ENCODE peak calls at places on chromosomes 7 and 10, in six cellular contexts. M is cardiac muscle cell; W is brain microvascular endothelial cell; Z is gastrocnemius medialis; U is CD8-positive, alpha-beta T cell; R is neural progenitor cell. B is an unnamed sample. For H3K27me3, the result is how much of the 10 kb centered on the place peaks cover.

GRCh38 chr7:3177271-3177670 is 123.8 kb upstream of the SDK1 start:
- DNase-seq in W (no peak), R (no peak), U (no peak), M (no peak), Z (no peak), B (no peak)

GRCh38 chr7:55177068-55177530 is 158.3 kb downstream of the EGFR start:
- DNase-seq in M (no peak), U (no peak), Z (peak), W (no peak), R (no peak), B (no peak)

GRCh38 chr10:84429926-84430520 is 101.6 kb downstream of the CCSER2 start:
- DNase-seq in R (peak), Z (peak), U (peak), W (peak), M (peak), B (no peak)

GRCh38 chr7:41976411-41976810 is 260.6 kb downstream of the GLI3 start:
- DNase-seq in M (no peak), U (no peak), W (no peak), Z (no peak), R (no peak), B (no peak)

GRCh38 chr10:31745612-31746376 is 182.8 kb downstream of the ARHGAP12 start:
- DNase-seq in M (no peak), R (no peak), U (peak), W (peak), Z (no peak), B (peak)

GRCh38 chr7:85068796-85069195 is 118.1 kb downstream of the SEMA3D start:
- DNase-seq in W (peak), Z (no peak), R (no peak), U (no peak), M (no peak), B (no peak)

GRCh38 chr7:70598976-70599375 is 533.0 kb upstream of the GALNT17 start:
- DNase-seq in U (no peak), Z (no peak), R (no peak), M (no peak), W (no peak), B (no peak)

GRCh38 chr7:157995815-157996214 is 591.8 kb downstream of the PTPRN2 start:
- DNase-seq in W (no peak), R (no peak), Z (no peak), U (no peak), M (no peak), B (no peak)

GRCh38 chr10:79320785-79321493 is 26.3 kb upstream of the PPIF start:
- DNase-seq in M (no peak), R (no peak), Z (no peak), W (peak), U (no peak), B (peak)

GRCh38 chr10:78149193-78149592 is 115.5 kb downstream of the RPS24 start:
- DNase-seq in U (no peak), W (no peak), R (no peak), Z (no peak), M (no peak), B (no peak)

GRCh38 chr7:148153611-148154010 is 437.0 kb upstream of the C7orf33 start:
- DNase-seq in M (peak), U (no peak), Z (no peak), R (no peak), W (no peak), B (no peak)

GRCh38 chr7:130154501-130155317 is 50.5 kb downstream of the TMEM209 start:
- DNase-seq in M (no peak), Z (peak), U (no peak), W (no peak), R (peak), B (no peak)

GRCh38 chr7:138907849-138908248 is 73.3 kb downstream of the KIAA1549 start:
- DNase-seq in W (no peak), U (no peak), M (no peak), R (no peak), Z (no peak), B (no peak)

GRCh38 chr7:120987280-120987679 is 1.2 kb upstream of the CPED1 start:
- DNase-seq in W (no peak), U (no peak), R (no peak), M (no peak), Z (no peak), B (no peak)

GRCh38 chr10:4267084-4267774 is 482.2 kb upstream of the KLF6 start:
- DNase-seq in M (peak), R (no peak), W (no peak), Z (no peak), U (no peak), B (no peak)

GRCh38 chr7:66727058-66727457 is 13.5 kb upstream of the RABGEF1 start:
- DNase-seq in R (no peak), M (no peak), W (no peak), U (no peak), Z (no peak), B (no peak)

GRCh38 chr10:123869015-123869414 is 22.6 kb downstream of the CPXM2 start:
- DNase-seq in U (no peak), Z (no peak), M (no peak), R (no peak), W (no peak), B (no peak)

GRCh38 chr7:107502797-107503196 is 32.9 kb downstream of the GPR22 start:
- DNase-seq in W (no peak), M (no peak), Z (no peak), R (no peak), U (no peak), B (no peak)

GRCh38 chr10:96400465-96400864 is 41.7 kb upstream of the OPALIN start:
- DNase-seq in U (no peak), W (no peak), M (no peak), R (no peak), Z (no peak), B (no peak)

GRCh38 chr7:74454059-74454947 is 597 bp downstream of the GTF2IRD1 start:
- DNase-seq in U (no peak), W (no peak), M (peak), Z (peak), R (peak), B (no peak)

GRCh38 chr10:121559321-121559720 is 38.9 kb downstream of the FGFR2 start:
- DNase-seq in W (no peak), U (no peak), R (peak), Z (no peak), M (peak), B (no peak)

GRCh38 chr7:128830231-128831177 is at the start of gene FLNC:
- DNase-seq in Z (peak), R (peak), W (peak), U (peak), M (peak), B (no peak)

GRCh38 chr7:127907638-127908040 is 123.6 kb downstream of the LRRC4 start:
- DNase-seq in W (peak), R (no peak), U (no peak), Z (no peak), M (no peak), B (no peak)

GRCh38 chr7:86930554-86931307 is 128.7 kb downstream of the ELAPOR2 start:
- DNase-seq in M (no peak), U (no peak), Z (no peak), R (no peak), W (no peak), B (no peak)

GRCh38 chr7:106621393-106622132 is 39.4 kb downstream of the CCDC71L start:
- DNase-seq in R (no peak), Z (no peak), U (no peak), M (no peak), W (no peak), B (no peak)

GRCh38 chr7:151011097-151011409 is 13.2 kb downstream of the ATG9B start:
- DNase-seq in W (no peak), U (no peak), M (peak), R (no peak), Z (no peak), B (no peak)

GRCh38 chr10:46995234-46995633 is 84.0 kb downstream of the PTPN20 start:
- DNase-seq in M (peak), U (no peak), R (peak), Z (no peak), W (no peak), B (no peak)

GRCh38 chr10:28214185-28214584 is 88.7 kb downstream of the MPP7 start:
- DNase-seq in Z (no peak), W (no peak), M (no peak), U (no peak), R (no peak), B (no peak)

DNA sequence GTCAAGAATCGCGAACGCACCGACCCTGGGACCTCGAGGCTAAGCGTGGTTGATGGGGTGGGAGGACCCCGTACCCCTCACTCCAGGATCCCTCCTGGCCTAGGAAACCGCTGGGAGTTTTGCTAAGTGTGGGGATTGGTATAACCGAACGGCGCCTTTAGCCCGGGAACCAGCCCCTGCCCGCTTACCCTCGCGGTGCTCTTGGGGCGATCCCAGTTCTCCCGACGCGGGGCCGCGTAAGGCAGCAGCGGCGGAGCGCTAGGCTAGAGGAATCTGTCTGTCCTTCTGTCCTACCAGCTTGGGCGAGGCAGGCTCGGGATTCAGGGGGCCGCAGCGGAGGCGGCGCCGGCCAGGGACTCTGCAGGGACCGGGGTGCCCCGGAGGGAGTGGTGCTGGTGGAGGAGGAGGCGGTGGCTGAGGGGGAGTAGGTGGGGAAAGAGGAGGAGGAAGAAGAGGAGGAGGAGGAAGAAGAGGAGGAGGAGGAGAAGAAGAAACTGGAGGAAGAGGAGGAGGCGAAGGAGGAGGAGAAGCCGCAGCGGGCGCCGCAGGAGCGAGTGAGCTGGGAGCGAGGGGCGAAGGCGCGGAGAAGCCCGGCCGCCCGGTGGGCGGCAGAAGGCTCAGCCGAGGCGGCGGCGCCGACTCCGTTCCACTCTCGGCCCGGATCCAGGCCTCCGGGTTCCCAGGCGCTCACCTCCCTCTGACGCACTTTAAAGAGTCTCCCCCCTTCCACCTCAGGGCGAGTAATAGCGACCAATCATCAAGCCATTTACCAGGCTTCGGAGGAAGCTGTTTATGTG is 439 bp upstream of the EMX2 start:
- DNase-seq in U (no peak), W (peak), R (peak), Z (peak), M (peak), B (peak)
- H3K4me3 ChIP-seq in U (no peak), W (peak), R (peak), Z (peak), M (peak), B (peak)

GRCh38 chr10:29637537-29637936 is 2.8 kb upstream of the SVIL start:
- DNase-seq in W (no peak), M (no peak), R (no peak), U (no peak), Z (no peak), B (no peak)

GRCh38 chr10:29634105-29634504 is 666 bp downstream of the SVIL start:
- DNase-seq in U (no peak), Z (no peak), W (no peak), M (no peak), R (no peak), B (no peak)

GRCh38 chr10:29636178-29636577 is 1.4 kb upstream of the SVIL start:
- DNase-seq in U (no peak), Z (no peak), M (no peak), W (peak), R (no peak), B (no peak)

GRCh38 chr10:29634764-29635625 is at the start of gene SVIL:
- DNase-seq in M (peak), R (peak), U (no peak), Z (peak), W (peak), B (no peak)

DNA sequence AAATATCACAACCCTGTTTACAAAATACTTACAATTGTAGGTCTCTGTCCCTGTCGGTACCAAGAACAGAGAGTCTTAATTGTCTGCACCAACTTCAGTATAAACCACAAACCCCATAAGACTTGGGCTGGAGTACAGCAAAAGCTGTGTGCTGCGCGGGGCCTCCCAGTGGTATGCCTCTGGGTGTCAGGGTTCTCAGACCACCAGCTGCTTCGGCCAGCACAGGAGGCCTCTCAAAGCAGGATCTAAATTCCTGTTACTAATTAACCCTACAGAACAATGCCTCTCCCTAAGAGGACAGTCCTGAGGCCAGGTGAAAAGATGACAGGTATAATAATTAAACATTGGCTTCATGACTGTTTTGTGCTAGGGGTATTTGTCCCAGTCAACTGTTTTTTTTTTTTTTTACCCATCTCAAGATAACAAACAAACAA is 957 bp upstream of the SVIL start:
- DNase-seq in R (peak), Z (no peak), W (peak), U (peak), M (peak), B (no peak)
- TF ChIP-seq CTCF in R (no peak), Z (no peak), W (no peak), U (no peak), M (peak), B (no peak)

DNA sequence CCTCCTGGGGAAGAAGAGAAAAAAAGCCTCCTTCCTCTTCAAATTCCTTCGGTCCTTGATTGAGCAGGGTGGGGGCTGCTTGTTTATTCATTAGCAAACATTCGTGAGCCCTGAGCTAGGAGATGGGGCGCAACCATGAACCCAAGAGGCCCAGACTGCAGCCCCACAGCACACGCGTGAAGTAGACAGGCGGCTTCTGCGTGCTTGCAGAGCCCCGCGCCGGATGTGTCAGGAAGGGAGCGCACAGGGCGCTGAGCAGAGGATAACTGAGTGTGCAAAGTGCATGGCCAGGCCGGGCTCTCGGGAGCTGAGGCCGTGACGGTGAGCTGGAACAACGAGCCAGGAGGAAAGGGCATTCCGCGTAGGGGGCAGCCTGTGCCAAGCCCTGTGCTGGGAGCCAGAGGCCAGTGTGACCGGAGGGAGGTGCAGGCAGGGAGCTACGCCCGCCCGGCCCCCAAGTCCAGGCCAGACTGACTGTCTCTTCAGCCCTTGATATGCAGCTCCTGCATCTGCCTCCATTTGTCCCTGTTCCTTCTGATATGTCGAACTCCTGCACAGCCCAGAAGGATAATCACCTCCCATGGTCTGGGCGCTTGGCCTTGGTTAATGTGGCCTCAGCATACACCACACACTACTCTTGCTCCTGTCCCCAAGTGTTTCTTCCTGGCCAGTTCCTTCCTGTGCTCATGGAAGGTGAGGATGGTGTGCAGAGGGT is 4.6 kb downstream of the FOXL3 start:
- DNase-seq in R (no peak), Z (no peak), W (no peak), U (no peak), M (no peak), B (no peak)
- H3K27me3 ChIP-seq in R (under half), Z (half or more), W (under half), U (under half), M (half or more), B (under half)

GRCh38 chr10:91073301-91073780 is 147.1 kb upstream of the PCGF5 start:
- DNase-seq in Z (no peak), R (no peak), U (no peak), M (no peak), W (no peak), B (no peak)

GRCh38 chr10:91082447-91082846 is 138.0 kb upstream of the PCGF5 start:
- DNase-seq in U (no peak), M (no peak), R (no peak), Z (no peak), W (no peak), B (no peak)

GRCh38 chr10:91080776-91081175 is 139.7 kb upstream of the PCGF5 start:
- DNase-seq in Z (no peak), W (no peak), U (no peak), M (no peak), R (no peak), B (no peak)

GRCh38 chr10:91076991-91077548 is 143.4 kb upstream of the PCGF5 start:
- DNase-seq in U (no peak), W (no peak), M (no peak), Z (no peak), R (no peak), B (no peak)

DNA sequence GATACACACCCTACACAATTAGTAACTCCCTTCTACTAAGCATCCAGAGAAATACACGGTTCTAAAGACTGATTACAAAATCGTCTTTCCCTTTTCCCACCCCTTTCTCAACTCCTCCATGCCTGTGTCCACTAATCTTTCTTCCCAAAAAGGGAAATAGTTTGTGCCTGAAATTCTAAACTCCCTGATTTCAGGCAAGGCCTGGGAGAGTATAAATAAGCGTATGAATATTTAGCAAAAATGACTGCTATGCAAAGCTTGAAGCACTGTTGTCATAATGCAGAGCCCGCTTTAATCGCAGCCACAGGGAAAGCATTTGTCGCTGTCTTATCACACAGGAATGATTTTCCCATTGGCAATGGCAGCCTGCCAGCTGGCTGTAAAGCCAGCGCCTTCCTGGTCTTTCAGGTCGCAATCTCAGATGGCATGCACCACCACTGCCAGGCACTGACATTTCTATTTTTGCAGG is 142.9 kb upstream of the PCGF5 start:
- DNase-seq in U (no peak), R (no peak), M (peak), Z (peak), W (peak), B (no peak)
- H3K4me3 ChIP-seq in U (no peak), R (no peak), M (no peak), Z (no peak), W (no peak), B (no peak)

GRCh38 chr10:43170491-43170890 is 32.2 kb downstream of the CSGALNACT2 start:
- DNase-seq in W (no peak), Z (no peak), U (no peak), R (no peak), M (peak), B (no peak)
- TF ChIP-seq CTCF in W (peak), Z (no peak), U (no peak), R (peak), M (peak), B (peak)

GRCh38 chr10:98168766-98169165 is 34.3 kb downstream of the R3HCC1L start:
- DNase-seq in R (no peak), U (no peak), W (no peak), M (no peak), Z (no peak), B (no peak)

GRCh38 chr10:98168147-98168546 is 33.7 kb downstream of the R3HCC1L start:
- DNase-seq in U (no peak), W (no peak), M (no peak), Z (no peak), R (no peak), B (no peak)

GRCh38 chr10:98158576-98158975 is 24.1 kb downstream of the R3HCC1L start:
- DNase-seq in U (no peak), R (no peak), M (no peak), W (no peak), Z (no peak), B (no peak)

GRCh38 chr10:98167191-98167590 is 32.7 kb downstream of the R3HCC1L start:
- DNase-seq in R (no peak), W (no peak), U (no peak), M (no peak), Z (no peak), B (no peak)

DNA sequence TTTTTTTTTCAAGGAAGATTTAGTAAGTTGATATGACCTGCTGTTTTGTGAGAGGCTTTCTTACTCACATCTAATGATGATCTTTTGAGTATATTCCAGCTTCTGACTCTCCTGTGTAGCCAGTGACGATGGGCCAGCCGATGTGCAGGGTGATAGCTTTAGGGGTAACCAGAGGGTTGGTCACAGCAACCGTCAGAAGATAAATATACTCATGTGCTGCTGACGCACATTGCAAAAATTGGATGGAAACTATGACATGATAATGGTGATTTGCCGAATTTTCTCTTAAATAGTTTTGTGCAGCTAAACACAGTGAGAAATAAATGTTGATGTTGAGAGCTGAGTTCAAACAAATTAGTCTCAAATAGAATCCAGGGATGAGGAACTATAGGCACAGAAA is 29.5 kb downstream of the R3HCC1L start:
- DNase-seq in Z (no peak), W (no peak), U (no peak), M (no peak), R (no peak), B (no peak)
- H3K27me3 ChIP-seq in Z (under half), W (under half), U (under half), M (under half), R (under half), B (under half)

DNA sequence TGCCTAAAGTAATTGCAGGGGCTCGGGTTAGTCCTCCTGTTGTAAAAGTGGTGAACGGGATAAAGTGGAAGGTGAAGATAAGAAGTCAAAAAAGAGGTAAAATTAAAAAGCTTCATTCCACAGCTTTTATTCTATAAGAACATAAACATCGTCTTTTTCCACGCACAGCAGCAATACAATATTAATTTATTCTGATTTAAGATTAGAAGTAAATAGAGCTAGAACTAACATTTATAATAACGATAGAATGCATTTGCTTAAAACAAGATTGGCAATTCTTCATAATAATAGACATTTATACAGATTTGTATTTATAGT is 3.7 kb downstream of the HOXA10 start:
- DNase-seq in R (no peak), Z (no peak), U (no peak), W (no peak), M (no peak), B (no peak)
- H3K4me3 ChIP-seq in R (no peak), Z (peak), U (no peak), W (no peak), M (no peak), B (peak)

GRCh38 chr7:144454256-144455039 is 51.0 kb upstream of the NOBOX start:
- DNase-seq in R (no peak), U (no peak), W (no peak), M (no peak), Z (no peak), B (no peak)
- TF ChIP-seq CTCF in R (peak), U (no peak), W (peak), M (peak), Z (no peak), B (no peak)

B was measured in BJ.